ENCODE peak calls at places on chromosome 21, in eight cellular contexts. A is NCI-H82, E is progenitor cell of endocrine pancreas, U is DMS153, L is uterus, M is foreskin keratinocyte, K is NCI-H748 treated with DMSO at 0.1 percent for 48 hours, B is mesothelial cell of epicardium. N is an unnamed sample.
A peak's percentile ranks its signal among the peaks of the same experiment; 100 is the strongest.

GRCh38 chr21:38494688-38495087 is 3.6 kb downstream of the ERG start:
- DNase-seq in E (no peak), U (no peak), B (no peak), K (no peak), M (no peak), A (no peak), L (no peak), N (no peak)

GRCh38 chr21:30831194-30831765 is 1.7 kb upstream of the KRTAP7-1 start:
- DNase-seq in A (peak; percentile 70), B (no peak), U (no peak), E (no peak), K (no peak), M (no peak), L (no peak), N (peak; percentile 45)

GRCh38 chr21:45817345-45817744 is 164.2 kb upstream of the COL6A1 start:
- DNase-seq in L (no peak), B (no peak), U (no peak), K (no peak), E (no peak), A (no peak), M (no peak), N (no peak)

GRCh38 chr21:44006656-44007055 is 5.5 kb upstream of the TRAPPC10 start:
- DNase-seq in M (no peak), L (peak; percentile 55), E (no peak), A (no peak), U (no peak), B (no peak), K (no peak), N (no peak)

GRCh38 chr21:16022121-16022520 is 292.3 kb downstream of the USP25 start:
- DNase-seq in K (no peak), L (no peak), E (no peak), B (no peak), U (no peak), M (no peak), A (no peak), N (no peak)

GRCh38 chr21:25963186-25963585 is 207.4 kb downstream of the APP start:
- DNase-seq in M (peak; percentile 60), L (no peak), A (peak; percentile 9), E (no peak), B (no peak), U (no peak), K (no peak), N (no peak)

GRCh38 chr21:33478858-33479678 is 706 bp downstream of the TMEM50B start:
- DNase-seq in U (no peak), A (peak; percentile 66), E (peak; percentile 26), K (no peak), L (no peak), B (peak; percentile 23), M (peak; percentile 13), N (peak; percentile 74)

GRCh38 chr21:24509131-24509530 is 1098.2 kb downstream of the MRPL39 start:
- DNase-seq in U (no peak), K (no peak), L (no peak), B (no peak), A (no peak), E (no peak), M (no peak), N (no peak)

GRCh38 chr21:26169611-26170470 is 729 bp downstream of the APP start:
- DNase-seq in B (peak; percentile 36), L (peak; percentile 42), A (peak; percentile 80), U (no peak), E (peak; percentile 49), M (no peak), K (peak; percentile 40), N (peak; percentile 92)

GRCh38 chr21:44392916-44393315 is 39.5 kb downstream of the TRPM2 start:
- DNase-seq in L (no peak), B (no peak), A (peak; percentile 32), E (no peak), K (no peak), M (no peak), U (no peak), N (no peak)

GRCh38 chr21:21612446-21612845 is 614.2 kb downstream of the NCAM2 start:
- DNase-seq in U (no peak), A (peak; percentile 9), B (no peak), M (peak; percentile 47), E (no peak), L (no peak), K (no peak), N (no peak)

GRCh38 chr21:44571844-44572782 is 1.4 kb upstream of the KRTAP10-4 start:
- DNase-seq in M (no peak), L (no peak), B (no peak), A (no peak), K (no peak), E (no peak), U (no peak), N (no peak)

GRCh38 chr21:32803651-32804050 is 32.1 kb upstream of the PAXBP1 start:
- DNase-seq in L (no peak), U (no peak), K (no peak), M (no peak), B (no peak), A (no peak), E (no peak), N (no peak)

GRCh38 chr21:43703068-43703880 is 15.7 kb upstream of the PDXK start:
- DNase-seq in B (no peak), U (peak; percentile 34), A (no peak), M (no peak), K (no peak), L (no peak), E (no peak), N (peak; percentile 27)

GRCh38 chr21:25371831-25372434 is 235.3 kb downstream of the MRPL39 start:
- DNase-seq in B (no peak), U (no peak), E (no peak), L (no peak), A (no peak), M (no peak), K (no peak), N (peak; percentile 56)

GRCh38 chr21:14453964-14454641 is 71.2 kb upstream of the HSPA13 start:
- DNase-seq in M (no peak), E (no peak), A (no peak), L (no peak), K (no peak), U (no peak), B (no peak), N (no peak)

GRCh38 chr21:44419679-44420078 is 35.6 kb upstream of the LRRC3 start:
- DNase-seq in U (no peak), E (no peak), B (no peak), M (no peak), L (no peak), K (no peak), A (no peak), N (no peak)